ENCODE peak calls at places on chromosomes 2 and 18, in nine cellular contexts. A is HFF-Myc, N is ovary, M is tibial artery, B is cardiac fibroblast, X is NB4, Z is WTC11, V is upper lobe of right lung, G is foreskin fibroblast. D is an unnamed sample.

GRCh38 chr18:56314396-56314795 is 324.0 kb downstream of the TXNL1 start:
- DNase-seq in A (no peak), N (no peak), M (no peak), B (no peak), X (no peak), Z (no peak), V (no peak), G (no peak), D (no peak)

GRCh38 chr2:120237491-120237902 is 14.3 kb upstream of the TMEM185B start:
- DNase-seq in A (peak; percentile 39), N (no peak), M (no peak), B (peak; percentile 57), X (no peak), Z (no peak), V (no peak), G (peak; percentile 92), D (no peak)

GRCh38 chr2:209663666-209664065 is 108.0 kb upstream of the UNC80 start:
- DNase-seq in A (no peak), N (no peak), M (no peak), B (no peak), X (no peak), Z (no peak), V (no peak), G (peak; percentile 46), D (no peak)

GRCh38 chr2:120940319-120940696 is 204.6 kb downstream of the GLI2 start:
- DNase-seq in A (no peak), N (no peak), M (no peak), B (no peak), X (no peak), Z (no peak), V (no peak), G (no peak), D (no peak)

GRCh38 chr2:97677480-97677879 is 8.0 kb downstream of the C2orf92 start:
- DNase-seq in A (no peak), N (no peak), M (no peak), B (peak; percentile 25), X (no peak), Z (no peak), V (no peak), G (no peak), D (no peak)

GRCh38 chr2:168500516-168500915 is 44.4 kb downstream of the CERS6 start:
- DNase-seq in A (no peak), N (no peak), M (no peak), B (no peak), X (no peak), Z (no peak), V (no peak), G (no peak), D (no peak)

GRCh38 chr2:24049485-24050021 is at the start of gene FKBP1B:
- DNase-seq in A (peak; percentile 29), N (peak; percentile 59), M (peak; percentile 41), B (peak; percentile 55), X (peak; percentile 52), Z (peak; percentile 86), V (peak; percentile 84), G (peak; percentile 80), D (peak; percentile 86)

GRCh38 chr2:50694798-50695197 is 337.1 kb downstream of the NRXN1 start:
- DNase-seq in A (no peak), N (no peak), M (no peak), B (no peak), X (no peak), Z (no peak), V (no peak), G (no peak), D (no peak)

GRCh38 chr2:218431878-218432277 is 13.0 kb downstream of the VIL1 start:
- DNase-seq in A (no peak), N (no peak), M (no peak), B (no peak), X (no peak), Z (no peak), V (peak; percentile 48), G (no peak), D (no peak)

GRCh38 chr18:73835656-73836055 is 312.0 kb downstream of the FBXO15 start:
- DNase-seq in A (no peak), N (no peak), M (no peak), B (no peak), X (no peak), Z (no peak), V (no peak), G (peak; percentile 49), D (no peak)

GRCh38 chr2:121801916-121802315 is 46.5 kb downstream of the TSN start:
- DNase-seq in A (no peak), N (no peak), M (no peak), B (no peak), X (no peak), Z (no peak), V (no peak), G (no peak), D (no peak)

GRCh38 chr2:33363599-33364300 is 112.7 kb upstream of the RASGRP3 start:
- DNase-seq in A (no peak), N (no peak), M (no peak), B (peak; percentile 64), X (no peak), Z (no peak), V (no peak), G (peak; percentile 79), D (no peak)

DNA sequence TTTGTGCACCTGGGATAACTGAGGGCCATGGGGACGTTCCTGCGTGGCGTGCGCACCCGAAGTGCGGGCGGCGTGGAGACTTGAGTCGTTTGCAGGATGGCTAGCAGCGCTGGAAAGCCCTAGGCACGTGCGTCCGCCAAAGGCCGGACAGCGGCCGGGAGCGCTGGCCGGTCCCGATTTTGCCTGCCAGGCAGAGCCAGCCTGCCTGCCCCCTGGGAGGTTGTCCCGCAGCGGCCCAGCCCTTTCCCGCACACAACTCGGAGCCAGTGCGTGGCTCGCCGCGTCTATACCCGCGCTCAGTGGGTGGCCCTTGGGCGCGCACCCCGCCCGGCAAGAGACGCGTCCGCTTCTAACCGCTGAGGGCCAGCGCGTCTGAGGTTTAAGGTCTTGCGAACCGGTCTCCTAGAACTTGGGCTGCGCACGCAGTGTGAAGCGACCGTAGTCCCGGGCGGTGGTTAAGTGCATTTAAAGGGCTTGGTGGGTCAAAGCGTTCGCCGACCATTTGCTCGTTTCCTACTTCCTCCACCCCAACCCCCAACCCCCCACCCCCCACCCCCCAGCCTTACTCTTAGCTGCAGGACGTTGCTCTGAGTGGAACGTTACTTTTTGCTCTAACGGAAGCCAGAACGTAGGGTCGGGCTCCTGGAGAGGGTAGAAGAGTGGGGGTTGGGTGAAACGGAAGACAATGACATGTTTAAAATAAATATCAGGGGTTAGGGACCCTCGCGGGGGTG is 627 bp downstream of the CDCA7 start:
- DNase-seq in A (peak; percentile 32), N (peak; percentile 23), M (no peak), B (peak; percentile 69), X (peak; percentile 93), Z (peak; percentile 63), V (peak; percentile 71), G (peak; percentile 80), D (peak; percentile 73)
- TF ChIP-seq CTCF in A (no peak), N (no peak), M (no peak), B (no peak), X (no peak), Z (no peak), V (no peak), G (no peak), D (no peak)

GRCh38 chr2:137910641-137911040 is 53.6 kb upstream of the HNMT start:
- DNase-seq in A (no peak), N (no peak), M (no peak), B (peak; percentile 51), X (peak; percentile 9), Z (no peak), V (no peak), G (peak; percentile 45), D (no peak)
- TF ChIP-seq CTCF in A (no peak), N (peak; percentile 42), M (peak; percentile 62), B (peak; percentile 48), X (no peak), Z (peak; percentile 17), V (peak; percentile 65), G (peak; percentile 36), D (peak; percentile 70)

GRCh38 chr2:191574232-191574631 is 103.7 kb upstream of the NABP1 start:
- DNase-seq in A (no peak), N (no peak), M (no peak), B (no peak), X (no peak), Z (no peak), V (no peak), G (no peak), D (no peak)

GRCh38 chr2:191573216-191573615 is 104.7 kb upstream of the NABP1 start:
- DNase-seq in A (no peak), N (no peak), M (no peak), B (no peak), X (no peak), Z (no peak), V (no peak), G (no peak), D (no peak)

GRCh38 chr2:191572319-191572718 is 105.6 kb upstream of the NABP1 start:
- DNase-seq in A (no peak), N (no peak), M (no peak), B (no peak), X (no peak), Z (no peak), V (no peak), G (no peak), D (no peak)

GRCh38 chr2:191569025-191569424 is 108.9 kb upstream of the NABP1 start:
- DNase-seq in A (no peak), N (no peak), M (no peak), B (no peak), X (no peak), Z (no peak), V (no peak), G (no peak), D (no peak)

GRCh38 chr2:191571163-191571769 is 106.7 kb upstream of the NABP1 start:
- DNase-seq in A (peak; percentile 62), N (no peak), M (no peak), B (peak; percentile 84), X (peak; percentile 84), Z (no peak), V (no peak), G (peak; percentile 80), D (no peak)
- TF ChIP-seq CTCF in A (peak; percentile 30), N (no peak), M (no peak), B (peak; percentile 39), X (peak; percentile 11), Z (no peak), V (peak; percentile 32), G (peak; percentile 44), D (no peak)

GRCh38 chr2:71276311-71277158 is 49.6 kb upstream of the PAIP2B start:
- DNase-seq in A (peak; percentile 20), N (peak; percentile 80), M (peak; percentile 82), B (peak; percentile 79), X (peak; percentile 95), Z (peak; percentile 98), V (peak; percentile 93), G (peak; percentile 93), D (peak; percentile 95)

GRCh38 chr2:71277159-71277498 is 50.2 kb upstream of the PAIP2B start:
- DNase-seq in A (no peak), N (no peak), M (no peak), B (peak; percentile 2), X (no peak), Z (no peak), V (no peak), G (no peak), D (no peak)

GRCh38 chr2:71281950-71282349 is 49.6 kb upstream of the ZNF638 start:
- DNase-seq in A (no peak), N (no peak), M (no peak), B (no peak), X (no peak), Z (no peak), V (no peak), G (peak; percentile 4), D (no peak)

GRCh38 chr2:71275939-71276310 is 49.0 kb upstream of the PAIP2B start:
- DNase-seq in A (no peak), N (no peak), M (no peak), B (no peak), X (no peak), Z (no peak), V (no peak), G (no peak), D (no peak)

GRCh38 chr2:71277536-71278103 is 50.7 kb upstream of the PAIP2B start:
- DNase-seq in A (no peak), N (no peak), M (no peak), B (peak; percentile 7), X (peak; percentile 84), Z (peak; percentile 77), V (peak; percentile 68), G (peak; percentile 41), D (peak; percentile 67)
- TF ChIP-seq CTCF in A (peak; percentile 15), N (no peak), M (peak; percentile 33), B (peak; percentile 43), X (peak; percentile 48), Z (no peak), V (peak; percentile 34), G (peak; percentile 13), D (peak; percentile 41)